ENCODE peak calls at places on chromosomes 4 and X, in five cellular contexts. V is Daoy; M is testis; O is NK-92 treated with Interleukin-12 subunit alpha and Interleukin-12 subunit beta, amount 100 ng/mL, for 24 hours; R is AG09309. P is an unnamed sample.

GRCh38 chr4:184514121-184514988 is 40.0 kb upstream of the IRF2 start:
- DNase-seq in R (peak; percentile 59), O (no peak), V (peak; percentile 63), M (peak; percentile 47), P (peak; percentile 31)

GRCh38 chr4:167020410-167020809 is 213.9 kb downstream of the SPOCK3 start:
- DNase-seq in O (no peak), V (no peak), M (no peak), R (no peak), P (no peak)

GRCh38 chr4:15755321-15755750 is 22.8 kb upstream of the CD38 start:
- DNase-seq in V (peak; percentile 78), O (peak; percentile 23), M (no peak), R (no peak), P (no peak)

GRCh38 chr4:2059034-2059725 is at the start of gene NAT8L:
- DNase-seq in R (no peak), M (peak; percentile 89), O (no peak), V (peak; percentile 68), P (no peak)

GRCh38 chrX:97389761-97390192 is 506.1 kb downstream of the RPA4 start:
- DNase-seq in V (peak; percentile 64), O (no peak), M (no peak), R (peak; percentile 24), P (peak; percentile 19)

GRCh38 chr4:113790478-113790877 is 28.9 kb upstream of the CAMK2D start:
- DNase-seq in V (no peak), O (no peak), M (no peak), R (no peak), P (no peak)

GRCh38 chr4:3700736-3701135 is 65.4 kb upstream of the ADRA2C start:
- DNase-seq in V (no peak), M (no peak), O (no peak), R (no peak), P (no peak)

GRCh38 chrX:66039916-66040315 is at the start of gene VSIG4:
- DNase-seq in M (no peak), R (no peak), O (no peak), V (no peak), P (no peak)

GRCh38 chrX:71995122-71995521 is 84.5 kb downstream of the NHSL2 start:
- DNase-seq in O (no peak), M (no peak), V (no peak), R (no peak), P (no peak)

GRCh38 chrX:2479420-2479780 is 21.4 kb downstream of the DHRSX start:
- DNase-seq in R (no peak), V (no peak), M (no peak), O (no peak), P (no peak)

GRCh38 chr4:52604215-52604614 is 54.9 kb downstream of the USP46 start:
- DNase-seq in V (no peak), R (no peak), M (no peak), O (no peak), P (no peak)

GRCh38 chr4:101885574-101885973 is 95.0 kb downstream of the BANK1 start:
- DNase-seq in R (no peak), O (no peak), V (no peak), M (no peak), P (no peak)

GRCh38 chr4:67048530-67048929 is 496.8 kb downstream of the CENPC start:
- DNase-seq in M (no peak), V (no peak), O (no peak), R (no peak), P (no peak)

GRCh38 chr4:59247032-59247431 is 1953.1 kb upstream of the ADGRL3 start:
- DNase-seq in R (no peak), O (no peak), V (no peak), M (no peak), P (no peak)

GRCh38 chrX:134542485-134542884 is 82.5 kb downstream of the HPRT1 start:
- DNase-seq in M (peak; percentile 65), V (peak; percentile 28), O (no peak), R (no peak), P (no peak)

GRCh38 chrX:74431807-74432206 is 10.5 kb downstream of the SLC16A2 start:
- DNase-seq in V (no peak), O (no peak), R (no peak), M (no peak), P (no peak)

GRCh38 chr4:112296949-112297483 is at the start of gene ALPK1:
- DNase-seq in M (no peak), O (no peak), R (peak; percentile 81), V (peak; percentile 49), P (peak; percentile 80)

GRCh38 chr4:138865765-138866164 is 149.8 kb upstream of the NOCT start:
- DNase-seq in O (no peak), V (no peak), R (no peak), M (no peak), P (no peak)

GRCh38 chr4:121360496-121360895 is 20.3 kb downstream of the QRFPR start:
- DNase-seq in O (no peak), R (no peak), M (no peak), V (no peak), P (no peak)

GRCh38 chr4:186936496-186937375 is 213.1 kb upstream of the FAT1 start:
- DNase-seq in V (peak; percentile 45), R (peak; percentile 55), O (no peak), M (no peak), P (peak; percentile 61)

P was measured in HFF-Myc.